ENCODE peak calls at places on chromosomes 11 and 22, in ten cellular contexts. L, J, T, P, B, Y, U, V, I and D are unnamed samples.

GRCh38 chr11:64766881-64767280 is 7.1 kb upstream of the PYGM start:
- DNase-seq in L (no peak), J (no peak), T (no peak), P (peak), B (no peak), Y (no peak), U (peak), V (no peak), I (no peak), D (no peak)

GRCh38 chr22:27842994-27843431 is 41.5 kb upstream of the MN1 start:
- DNase-seq in L (no peak), J (no peak), T (no peak), P (no peak), B (peak), Y (no peak), U (no peak), V (no peak), I (no peak), D (no peak)

GRCh38 chr22:48851933-48852549 is 975.6 kb downstream of the BRD1 start:
- DNase-seq in L (no peak), J (no peak), T (no peak), P (no peak), B (no peak), Y (no peak), U (no peak), V (no peak), I (no peak), D (no peak)

GRCh38 chr11:16402654-16403447 is 46.5 kb upstream of the SOX6 start:
- DNase-seq in L (no peak), J (no peak), T (no peak), P (no peak), B (no peak), Y (no peak), U (no peak), V (no peak), I (no peak), D (no peak)

GRCh38 chr22:19875061-19875530 is 20.4 kb upstream of the GNB1L start:
- DNase-seq in L (no peak), J (no peak), T (peak), P (no peak), B (no peak), Y (no peak), U (no peak), V (no peak), I (no peak), D (no peak)

GRCh38 chr22:46750861-46751260 is 11.6 kb upstream of the TBC1D22A start:
- DNase-seq in L (no peak), J (no peak), T (peak), P (peak), B (no peak), Y (no peak), U (peak), V (no peak), I (peak), D (no peak)

GRCh38 chr11:120293038-120293800 is 31.9 kb upstream of the TLCD5 start:
- DNase-seq in L (no peak), J (no peak), T (no peak), P (no peak), B (no peak), Y (no peak), U (no peak), V (no peak), I (no peak), D (no peak)

GRCh38 chr11:75434051-75434450 is 1.0 kb upstream of the KLHL35 start:
- DNase-seq in L (no peak), J (no peak), T (no peak), P (peak), B (no peak), Y (no peak), U (no peak), V (no peak), I (no peak), D (no peak)

GRCh38 chr22:24523873-24524272 is 28.7 kb downstream of the UPB1 start:
- DNase-seq in L (peak), J (peak), T (no peak), P (no peak), B (peak), Y (no peak), U (no peak), V (no peak), I (peak), D (no peak)

GRCh38 chr22:40898850-40899357 is 37.0 kb upstream of the DNAJB7 start:
- DNase-seq in L (peak), J (peak), T (no peak), P (no peak), B (peak), Y (no peak), U (no peak), V (no peak), I (no peak), D (peak)

GRCh38 chr11:118872403-118872821 is 11.3 kb upstream of the CXCR5 start:
- DNase-seq in L (no peak), J (no peak), T (no peak), P (no peak), B (no peak), Y (no peak), U (no peak), V (no peak), I (no peak), D (no peak)

GRCh38 chr11:96114178-96115070 is 190.5 kb upstream of the MTMR2 start:
- DNase-seq in L (no peak), J (no peak), T (no peak), P (no peak), B (no peak), Y (no peak), U (no peak), V (no peak), I (no peak), D (no peak)

GRCh38 chr11:69654660-69655478 is 13.9 kb downstream of the CCND1 start:
- DNase-seq in L (peak), J (no peak), T (peak), P (no peak), B (peak), Y (no peak), U (peak), V (no peak), I (no peak), D (no peak)

GRCh38 chr22:19663821-19664325 is 50.4 kb upstream of the SEPTIN5 start:
- DNase-seq in L (peak), J (peak), T (no peak), P (no peak), B (peak), Y (no peak), U (peak), V (no peak), I (no peak), D (no peak)

GRCh38 chr22:39856588-39856987 is 37.0 kb downstream of the ENTHD1 start:
- DNase-seq in L (no peak), J (no peak), T (no peak), P (no peak), B (no peak), Y (no peak), U (no peak), V (no peak), I (no peak), D (no peak)

GRCh38 chr22:19287889-19288288 is 3.6 kb downstream of the CLTCL1 start:
- DNase-seq in L (peak), J (peak), T (no peak), P (no peak), B (peak), Y (no peak), U (no peak), V (no peak), I (no peak), D (peak)

GRCh38 chr11:14969922-14970323 is 2.2 kb downstream of the CALCA start:
- DNase-seq in L (peak), J (peak), T (peak), P (peak), B (peak), Y (no peak), U (peak), V (no peak), I (peak), D (no peak)

GRCh38 chr11:86174101-86175046 is 70.2 kb upstream of the EED start:
- DNase-seq in L (peak), J (peak), T (peak), P (peak), B (peak), Y (peak), U (peak), V (no peak), I (peak), D (peak)

GRCh38 chr11:34492806-34493414 is 20.7 kb downstream of the ELF5 start:
- DNase-seq in L (peak), J (peak), T (no peak), P (peak), B (peak), Y (no peak), U (peak), V (peak), I (peak), D (no peak)

GRCh38 chr11:8959546-8960166 is 4.6 kb downstream of the TMEM9B start:
- DNase-seq in L (peak), J (peak), T (no peak), P (no peak), B (peak), Y (peak), U (no peak), V (peak), I (no peak), D (peak)

GRCh38 chr22:40509401-40510134 is 127.0 kb downstream of the MRTFA start:
- DNase-seq in L (peak), J (peak), T (no peak), P (peak), B (peak), Y (no peak), U (peak), V (no peak), I (peak), D (peak)

GRCh38 chr22:32018056-32018455 is 25.0 kb upstream of the SLC5A1 start:
- DNase-seq in L (no peak), J (peak), T (no peak), P (no peak), B (no peak), Y (peak), U (no peak), V (no peak), I (no peak), D (no peak)

GRCh38 chr11:10878408-10879214 is 20.8 kb upstream of the ZBED5 start:
- DNase-seq in L (peak), J (peak), T (no peak), P (no peak), B (peak), Y (no peak), U (no peak), V (no peak), I (no peak), D (peak)

DNA sequence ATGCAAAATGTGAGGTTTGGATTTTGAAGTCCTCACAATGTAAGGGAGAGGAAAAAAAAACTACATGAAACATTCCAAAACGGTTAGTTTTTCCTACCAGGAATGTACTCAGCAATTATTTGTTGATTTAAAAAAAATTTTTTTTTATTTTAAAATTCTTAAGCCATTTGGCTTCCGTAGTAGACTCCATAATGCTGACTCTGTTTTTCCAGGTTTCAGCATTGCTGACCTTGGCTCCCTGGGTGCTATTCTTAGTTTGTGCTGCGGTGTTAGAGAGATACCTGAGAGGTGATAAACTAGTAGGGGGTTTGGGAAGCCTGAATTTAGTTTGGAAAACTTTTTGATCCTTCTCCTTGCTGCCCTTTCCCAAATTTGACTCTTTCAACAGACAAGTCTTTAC is 10.6 kb downstream of the STT3A start:
- DNase-seq in L (no peak), J (no peak), T (no peak), P (no peak), B (peak), Y (no peak), U (no peak), V (no peak), I (no peak), D (no peak)
- H3K27ac ChIP-seq in L (peak), J (no peak), T (no peak), P (no peak), B (peak), Y (no peak), U (no peak), V (no peak), I (no peak), D (no peak)

GRCh38 chr11:117642396-117642795 is 154.6 kb downstream of the DSCAML1 start:
- DNase-seq in L (no peak), J (no peak), T (no peak), P (no peak), B (no peak), Y (no peak), U (no peak), V (no peak), I (no peak), D (no peak)

GRCh38 chr11:117646419-117646818 is 150.6 kb downstream of the DSCAML1 start:
- DNase-seq in L (no peak), J (no peak), T (no peak), P (no peak), B (no peak), Y (no peak), U (no peak), V (no peak), I (no peak), D (no peak)

GRCh38 chr11:117641008-117641915 is 155.8 kb downstream of the DSCAML1 start:
- DNase-seq in L (no peak), J (no peak), T (no peak), P (no peak), B (no peak), Y (no peak), U (no peak), V (no peak), I (no peak), D (no peak)

GRCh38 chr11:117644403-117645155 is 152.4 kb downstream of the DSCAML1 start:
- DNase-seq in L (no peak), J (no peak), T (no peak), P (no peak), B (no peak), Y (no peak), U (no peak), V (no peak), I (no peak), D (no peak)

DNA sequence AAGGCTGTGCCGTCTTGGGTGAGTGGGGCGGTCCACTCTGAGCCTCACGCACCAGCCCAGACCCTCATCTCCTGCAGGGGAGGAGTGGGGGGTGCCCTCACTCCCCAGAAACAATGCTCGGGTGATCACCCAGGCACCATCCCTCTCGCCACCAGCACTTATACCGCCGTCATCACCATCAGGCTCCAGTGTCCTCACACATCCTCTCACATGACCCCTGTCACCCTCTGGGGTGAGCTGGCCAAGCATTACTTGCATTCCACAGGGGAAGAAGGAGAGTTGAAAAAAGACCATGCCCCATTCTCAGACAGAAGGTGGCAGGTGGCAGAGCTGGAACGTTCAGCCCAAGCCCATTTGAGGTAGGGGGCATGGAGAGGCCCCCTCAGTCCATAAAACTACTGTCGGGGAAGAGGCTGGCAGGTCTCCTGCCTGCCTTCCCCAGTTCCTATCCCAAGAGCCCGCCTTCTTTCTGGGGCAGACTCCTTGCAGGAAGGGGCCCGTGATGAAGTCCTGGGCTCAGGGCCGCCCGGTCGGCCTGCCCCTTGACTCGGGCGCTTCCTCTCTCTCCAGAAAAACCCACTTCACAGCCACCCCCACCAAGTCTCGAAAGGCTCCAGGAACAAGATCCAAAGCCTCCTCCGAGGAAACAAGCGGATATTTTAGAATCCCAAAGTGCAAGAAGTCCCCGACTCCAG is 153.3 kb downstream of the DSCAML1 start:
- DNase-seq in L (no peak), J (no peak), T (no peak), P (no peak), B (no peak), Y (no peak), U (no peak), V (no peak), I (no peak), D (no peak)
- H3K27ac ChIP-seq in L (no peak), J (no peak), T (no peak), P (no peak), B (no peak), Y (no peak), U (no peak), V (no peak), I (no peak), D (no peak)

GRCh38 chr11:131580466-131580865 is 210.1 kb downstream of the NTM start:
- DNase-seq in L (no peak), J (no peak), T (no peak), P (no peak), B (peak), Y (no peak), U (no peak), V (no peak), I (no peak), D (no peak)

GRCh38 chr11:131584694-131585592 is 214.5 kb downstream of the NTM start:
- DNase-seq in L (no peak), J (no peak), T (no peak), P (no peak), B (no peak), Y (no peak), U (peak), V (no peak), I (no peak), D (no peak)

GRCh38 chr11:131581006-131581405 is 210.6 kb downstream of the NTM start:
- DNase-seq in L (no peak), J (no peak), T (no peak), P (no peak), B (peak), Y (no peak), U (no peak), V (no peak), I (no peak), D (no peak)

GRCh38 chr11:131582021-131582531 is 211.7 kb downstream of the NTM start:
- DNase-seq in L (no peak), J (no peak), T (no peak), P (no peak), B (peak), Y (no peak), U (no peak), V (no peak), I (no peak), D (no peak)

DNA sequence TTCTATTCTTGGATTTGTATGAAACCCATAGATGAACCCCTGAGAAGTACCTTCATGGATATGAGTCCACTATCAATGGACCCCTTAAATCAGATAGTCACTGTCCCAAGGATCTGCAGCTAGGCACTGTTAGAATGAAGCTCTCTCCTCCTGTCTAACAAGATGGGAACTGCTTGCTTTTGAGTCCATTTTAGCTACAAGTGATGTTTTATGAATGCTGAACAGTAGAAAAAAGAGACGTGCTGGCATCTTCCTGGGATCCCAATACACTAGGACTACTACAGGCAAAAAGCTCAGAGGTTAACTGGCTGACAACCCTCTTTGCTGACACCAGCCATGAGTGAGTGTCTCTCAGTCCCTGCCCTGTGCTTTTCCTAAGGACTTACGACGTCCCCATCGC is 213.4 kb downstream of the NTM start:
- DNase-seq in L (no peak), J (no peak), T (no peak), P (no peak), B (no peak), Y (no peak), U (no peak), V (no peak), I (no peak), D (no peak)
- H3K27ac ChIP-seq in L (no peak), J (no peak), T (no peak), P (no peak), B (no peak), Y (no peak), U (no peak), V (no peak), I (no peak), D (no peak)

GRCh38 chr22:25745341-25746011 is 3.5 kb downstream of the MYO18B start:
- DNase-seq in L (peak), J (peak), T (no peak), P (no peak), B (peak), Y (no peak), U (no peak), V (no peak), I (no peak), D (no peak)
- H3K27ac ChIP-seq in L (no peak), J (peak), T (no peak), P (no peak), B (peak), Y (peak), U (no peak), V (no peak), I (no peak), D (no peak)